ENCODE peak calls at places on chromosome 10, in seven cellular contexts. One of them, this sample, is unnamed.

GRCh38 chr10:132149917-132150316 is 36.8 kb upstream of the DPYSL4 start:
- DNase-seq in cardiac muscle cell: no peak
- DNase-seq in CD8-positive, alpha-beta memory T cell: no peak
- DNase-seq in HCT116: no peak
- DNase-seq in gastrocnemius medialis: no peak
- DNase-seq in heart left ventricle: peak
- DNase-seq in hepatocyte: no peak
- DNase-seq in this sample: no peak

GRCh38 chr10:121405549-121405948 is 192.7 kb downstream of the FGFR2 start:
- DNase-seq in HCT116: no peak
- DNase-seq in CD8-positive, alpha-beta memory T cell: no peak
- DNase-seq in cardiac muscle cell: no peak
- DNase-seq in heart left ventricle: no peak
- DNase-seq in hepatocyte: no peak
- DNase-seq in gastrocnemius medialis: no peak
- DNase-seq in this sample: no peak

GRCh38 chr10:124253006-124253405 is 159.6 kb upstream of the CHST15 start:
- DNase-seq in hepatocyte: no peak
- DNase-seq in HCT116: no peak
- DNase-seq in CD8-positive, alpha-beta memory T cell: no peak
- DNase-seq in gastrocnemius medialis: no peak
- DNase-seq in cardiac muscle cell: no peak
- DNase-seq in heart left ventricle: no peak
- DNase-seq in this sample: no peak

GRCh38 chr10:84138478-84139125 is 707 bp upstream of the GHITM start:
- DNase-seq in HCT116: no peak
- DNase-seq in hepatocyte: peak
- DNase-seq in CD8-positive, alpha-beta memory T cell: peak
- DNase-seq in gastrocnemius medialis: peak
- DNase-seq in heart left ventricle: peak
- DNase-seq in cardiac muscle cell: no peak
- DNase-seq in this sample: no peak

GRCh38 chr10:89491932-89492331 is 43.5 kb downstream of the SLC16A12 start:
- DNase-seq in HCT116: no peak
- DNase-seq in CD8-positive, alpha-beta memory T cell: no peak
- DNase-seq in cardiac muscle cell: no peak
- DNase-seq in heart left ventricle: no peak
- DNase-seq in gastrocnemius medialis: no peak
- DNase-seq in hepatocyte: no peak
- DNase-seq in this sample: no peak

GRCh38 chr10:20195076-20195475 is 378.8 kb downstream of the PLXDC2 start:
- DNase-seq in HCT116: no peak
- DNase-seq in CD8-positive, alpha-beta memory T cell: no peak
- DNase-seq in hepatocyte: peak
- DNase-seq in cardiac muscle cell: no peak
- DNase-seq in gastrocnemius medialis: no peak
- DNase-seq in heart left ventricle: no peak
- DNase-seq in this sample: no peak

GRCh38 chr10:86251426-86251825 is 115.2 kb downstream of the GRID1 start:
- DNase-seq in HCT116: no peak
- DNase-seq in cardiac muscle cell: no peak
- DNase-seq in CD8-positive, alpha-beta memory T cell: no peak
- DNase-seq in heart left ventricle: no peak
- DNase-seq in hepatocyte: no peak
- DNase-seq in gastrocnemius medialis: no peak
- DNase-seq in this sample: no peak

GRCh38 chr10:44937201-44938005 is 22.2 kb upstream of the RASSF4 start:
- DNase-seq in hepatocyte: no peak
- DNase-seq in heart left ventricle: no peak
- DNase-seq in CD8-positive, alpha-beta memory T cell: no peak
- DNase-seq in HCT116: no peak
- DNase-seq in cardiac muscle cell: no peak
- DNase-seq in gastrocnemius medialis: no peak
- DNase-seq in this sample: peak

GRCh38 chr10:35236739-35237138 is 99.6 kb upstream of the CCNY start:
- DNase-seq in hepatocyte: peak
- DNase-seq in cardiac muscle cell: peak
- DNase-seq in heart left ventricle: no peak
- DNase-seq in gastrocnemius medialis: no peak
- DNase-seq in CD8-positive, alpha-beta memory T cell: no peak
- DNase-seq in HCT116: no peak
- DNase-seq in this sample: no peak

GRCh38 chr10:33293081-33293480 is 41.4 kb downstream of the NRP1 start:
- DNase-seq in gastrocnemius medialis: no peak
- DNase-seq in CD8-positive, alpha-beta memory T cell: no peak
- DNase-seq in heart left ventricle: no peak
- DNase-seq in HCT116: no peak
- DNase-seq in hepatocyte: no peak
- DNase-seq in cardiac muscle cell: no peak
- DNase-seq in this sample: no peak

GRCh38 chr10:93199221-93199681 is 125.6 kb downstream of the CYP26A1 start:
- DNase-seq in HCT116: no peak
- DNase-seq in gastrocnemius medialis: peak
- DNase-seq in CD8-positive, alpha-beta memory T cell: no peak
- DNase-seq in heart left ventricle: peak
- DNase-seq in hepatocyte: peak
- DNase-seq in cardiac muscle cell: peak
- DNase-seq in this sample: no peak

GRCh38 chr10:122983898-122984297 is 3.7 kb downstream of the PSTK start:
- DNase-seq in gastrocnemius medialis: no peak
- DNase-seq in heart left ventricle: no peak
- DNase-seq in hepatocyte: no peak
- DNase-seq in CD8-positive, alpha-beta memory T cell: no peak
- DNase-seq in HCT116: no peak
- DNase-seq in cardiac muscle cell: no peak
- DNase-seq in this sample: no peak

GRCh38 chr10:123913688-123914268 is 22.2 kb upstream of the CPXM2 start:
- DNase-seq in CD8-positive, alpha-beta memory T cell: no peak
- DNase-seq in cardiac muscle cell: no peak
- DNase-seq in heart left ventricle: no peak
- DNase-seq in hepatocyte: no peak
- DNase-seq in HCT116: no peak
- DNase-seq in gastrocnemius medialis: no peak
- DNase-seq in this sample: no peak

GRCh38 chr10:22475527-22475856 is 130.2 kb downstream of the SPAG6 start:
- DNase-seq in cardiac muscle cell: no peak
- DNase-seq in gastrocnemius medialis: no peak
- DNase-seq in HCT116: no peak
- DNase-seq in heart left ventricle: no peak
- DNase-seq in CD8-positive, alpha-beta memory T cell: no peak
- DNase-seq in hepatocyte: no peak
- DNase-seq in this sample: no peak

GRCh38 chr10:121135512-121135911 is 284.4 kb downstream of the WDR11 start:
- DNase-seq in cardiac muscle cell: no peak
- DNase-seq in gastrocnemius medialis: no peak
- DNase-seq in HCT116: no peak
- DNase-seq in hepatocyte: no peak
- DNase-seq in heart left ventricle: no peak
- DNase-seq in CD8-positive, alpha-beta memory T cell: no peak
- DNase-seq in this sample: no peak

GRCh38 chr10:104309980-104310978 is 28.0 kb downstream of the ITPRIP start:
- DNase-seq in hepatocyte: no peak
- DNase-seq in cardiac muscle cell: no peak
- DNase-seq in HCT116: no peak
- DNase-seq in CD8-positive, alpha-beta memory T cell: no peak
- DNase-seq in gastrocnemius medialis: peak
- DNase-seq in heart left ventricle: peak
- DNase-seq in this sample: peak

GRCh38 chr10:106435081-106435480 is 729.4 kb downstream of the SORCS1 start:
- DNase-seq in HCT116: no peak
- DNase-seq in CD8-positive, alpha-beta memory T cell: no peak
- DNase-seq in hepatocyte: no peak
- DNase-seq in cardiac muscle cell: no peak
- DNase-seq in heart left ventricle: no peak
- DNase-seq in gastrocnemius medialis: no peak
- DNase-seq in this sample: no peak

GRCh38 chr10:20890009-20890408 is 7.1 kb downstream of the NEBL start:
- DNase-seq in gastrocnemius medialis: no peak
- DNase-seq in hepatocyte: no peak
- DNase-seq in HCT116: no peak
- DNase-seq in heart left ventricle: no peak
- DNase-seq in cardiac muscle cell: peak
- DNase-seq in CD8-positive, alpha-beta memory T cell: no peak
- DNase-seq in this sample: no peak

GRCh38 chr10:97279121-97279815 is 13.2 kb downstream of the ARHGAP19 start:
- DNase-seq in CD8-positive, alpha-beta memory T cell: no peak
- DNase-seq in cardiac muscle cell: no peak
- DNase-seq in heart left ventricle: no peak
- DNase-seq in hepatocyte: peak
- DNase-seq in gastrocnemius medialis: peak
- DNase-seq in HCT116: no peak
- DNase-seq in this sample: no peak

GRCh38 chr10:119750391-119751230 is 24.8 kb downstream of the INPP5F start:
- DNase-seq in cardiac muscle cell: peak
- DNase-seq in HCT116: peak
- DNase-seq in hepatocyte: peak
- DNase-seq in CD8-positive, alpha-beta memory T cell: peak
- DNase-seq in heart left ventricle: peak
- DNase-seq in gastrocnemius medialis: peak
- DNase-seq in this sample: no peak

GRCh38 chr10:92727141-92727540 is 37.4 kb downstream of the HHEX start:
- DNase-seq in heart left ventricle: no peak
- DNase-seq in CD8-positive, alpha-beta memory T cell: no peak
- DNase-seq in HCT116: no peak
- DNase-seq in gastrocnemius medialis: no peak
- DNase-seq in hepatocyte: no peak
- DNase-seq in cardiac muscle cell: no peak
- DNase-seq in this sample: no peak

GRCh38 chr10:101429423-101429822 is 75.5 kb downstream of the BTRC start:
- DNase-seq in HCT116: no peak
- DNase-seq in heart left ventricle: no peak
- DNase-seq in cardiac muscle cell: no peak
- DNase-seq in gastrocnemius medialis: no peak
- DNase-seq in hepatocyte: no peak
- DNase-seq in CD8-positive, alpha-beta memory T cell: no peak
- DNase-seq in this sample: no peak

GRCh38 chr10:53010362-53010907 is 237.9 kb upstream of the MBL2 start:
- DNase-seq in cardiac muscle cell: no peak
- DNase-seq in CD8-positive, alpha-beta memory T cell: no peak
- DNase-seq in HCT116: no peak
- DNase-seq in gastrocnemius medialis: no peak
- DNase-seq in heart left ventricle: no peak
- DNase-seq in hepatocyte: no peak
- DNase-seq in this sample: no peak

GRCh38 chr10:18217577-18217976 is 77.4 kb downstream of the CACNB2 start:
- DNase-seq in HCT116: no peak
- DNase-seq in cardiac muscle cell: no peak
- DNase-seq in CD8-positive, alpha-beta memory T cell: no peak
- DNase-seq in hepatocyte: no peak
- DNase-seq in gastrocnemius medialis: no peak
- DNase-seq in heart left ventricle: no peak
- DNase-seq in this sample: no peak

GRCh38 chr10:111472445-111472844 is 395.6 kb downstream of the ADRA2A start:
- DNase-seq in CD8-positive, alpha-beta memory T cell: no peak
- DNase-seq in HCT116: no peak
- DNase-seq in gastrocnemius medialis: no peak
- DNase-seq in heart left ventricle: no peak
- DNase-seq in hepatocyte: no peak
- DNase-seq in cardiac muscle cell: no peak
- DNase-seq in this sample: no peak

GRCh38 chr10:95547197-95547596 is 14.0 kb downstream of the SORBS1 start:
- DNase-seq in gastrocnemius medialis: no peak
- DNase-seq in HCT116: no peak
- DNase-seq in cardiac muscle cell: no peak
- DNase-seq in CD8-positive, alpha-beta memory T cell: no peak
- DNase-seq in hepatocyte: no peak
- DNase-seq in heart left ventricle: no peak
- DNase-seq in this sample: no peak

GRCh38 chr10:95550073-95550672 is 11.0 kb downstream of the SORBS1 start:
- DNase-seq in CD8-positive, alpha-beta memory T cell: no peak
- DNase-seq in gastrocnemius medialis: no peak
- DNase-seq in HCT116: no peak
- DNase-seq in hepatocyte: no peak
- DNase-seq in cardiac muscle cell: no peak
- DNase-seq in heart left ventricle: no peak
- DNase-seq in this sample: no peak

GRCh38 chr10:95544783-95545500 is 16.2 kb downstream of the SORBS1 start:
- DNase-seq in heart left ventricle: no peak
- DNase-seq in hepatocyte: peak
- DNase-seq in CD8-positive, alpha-beta memory T cell: no peak
- DNase-seq in HCT116: no peak
- DNase-seq in cardiac muscle cell: no peak
- DNase-seq in gastrocnemius medialis: peak
- DNase-seq in this sample: no peak

GRCh38 chr10:95545981-95546380 is 15.2 kb downstream of the SORBS1 start:
- DNase-seq in cardiac muscle cell: no peak
- DNase-seq in HCT116: no peak
- DNase-seq in CD8-positive, alpha-beta memory T cell: no peak
- DNase-seq in gastrocnemius medialis: no peak
- DNase-seq in heart left ventricle: no peak
- DNase-seq in hepatocyte: no peak
- DNase-seq in this sample: no peak

GRCh38 chr10:95547791-95548435 is 13.3 kb downstream of the SORBS1 start:
- DNase-seq in cardiac muscle cell: no peak
- DNase-seq in gastrocnemius medialis: no peak
- DNase-seq in hepatocyte: no peak
- DNase-seq in heart left ventricle: no peak
- DNase-seq in CD8-positive, alpha-beta memory T cell: no peak
- DNase-seq in HCT116: no peak
- DNase-seq in this sample: no peak
- H3K27ac ChIP-seq in cardiac muscle cell: no peak
- H3K27ac ChIP-seq in gastrocnemius medialis: peak
- H3K27ac ChIP-seq in hepatocyte: no peak
- H3K27ac ChIP-seq in heart left ventricle: peak
- H3K27ac ChIP-seq in CD8-positive, alpha-beta memory T cell: no peak
- H3K27ac ChIP-seq in HCT116: no peak
- H3K27ac ChIP-seq in this sample: no peak

GRCh38 chr10:91519899-91520514 is 109.9 kb downstream of the HECTD2 start:
- DNase-seq in CD8-positive, alpha-beta memory T cell: no peak
- DNase-seq in hepatocyte: no peak
- DNase-seq in gastrocnemius medialis: no peak
- DNase-seq in HCT116: no peak
- DNase-seq in cardiac muscle cell: peak
- DNase-seq in heart left ventricle: no peak
- DNase-seq in this sample: no peak
- H3K4me3 ChIP-seq in CD8-positive, alpha-beta memory T cell: no peak
- H3K4me3 ChIP-seq in hepatocyte: no peak
- H3K4me3 ChIP-seq in gastrocnemius medialis: no peak
- H3K4me3 ChIP-seq in HCT116: no peak
- H3K4me3 ChIP-seq in cardiac muscle cell: no peak
- H3K4me3 ChIP-seq in heart left ventricle: no peak
- H3K4me3 ChIP-seq in this sample: no peak

GRCh38 chr10:66651308-66652082 is 274.3 kb upstream of the LRRTM3 start:
- DNase-seq in cardiac muscle cell: no peak
- DNase-seq in HCT116: no peak
- DNase-seq in CD8-positive, alpha-beta memory T cell: no peak
- DNase-seq in heart left ventricle: no peak
- DNase-seq in gastrocnemius medialis: no peak
- DNase-seq in hepatocyte: no peak
- DNase-seq in this sample: no peak
- H3K27ac ChIP-seq in cardiac muscle cell: no peak
- H3K27ac ChIP-seq in HCT116: no peak
- H3K27ac ChIP-seq in CD8-positive, alpha-beta memory T cell: no peak
- H3K27ac ChIP-seq in heart left ventricle: no peak
- H3K27ac ChIP-seq in gastrocnemius medialis: no peak
- H3K27ac ChIP-seq in hepatocyte: no peak
- H3K27ac ChIP-seq in this sample: no peak

DNA sequence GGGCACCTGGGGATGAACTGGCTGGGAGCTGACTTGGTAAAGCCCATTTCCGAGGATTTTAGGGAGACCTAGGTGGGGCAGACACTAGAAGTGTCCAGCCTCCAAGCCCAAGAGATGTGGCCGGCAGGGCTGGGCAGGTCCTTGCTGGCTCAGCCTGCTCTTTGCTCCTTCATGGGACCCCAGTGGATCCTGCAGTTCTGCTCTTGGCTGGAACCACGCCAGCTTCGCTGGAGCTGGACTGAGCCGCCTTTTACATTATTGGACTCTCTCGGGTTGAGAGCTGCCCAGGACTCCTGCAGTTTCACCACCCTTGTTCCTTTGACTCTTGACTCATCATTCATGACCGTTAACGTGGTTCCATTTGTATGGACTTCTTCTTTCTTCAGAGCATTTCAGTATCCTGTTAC is 5.7 kb downstream of the PPIF start:
- DNase-seq in HCT116: no peak
- DNase-seq in gastrocnemius medialis: peak
- DNase-seq in CD8-positive, alpha-beta memory T cell: no peak
- DNase-seq in heart left ventricle: no peak
- DNase-seq in cardiac muscle cell: no peak
- DNase-seq in hepatocyte: no peak
- DNase-seq in this sample: no peak
- H3K4me3 ChIP-seq in HCT116: no peak
- H3K4me3 ChIP-seq in gastrocnemius medialis: no peak
- H3K4me3 ChIP-seq in CD8-positive, alpha-beta memory T cell: no peak
- H3K4me3 ChIP-seq in heart left ventricle: no peak
- H3K4me3 ChIP-seq in cardiac muscle cell: no peak
- H3K4me3 ChIP-seq in hepatocyte: no peak
- H3K4me3 ChIP-seq in this sample: no peak